ENCODE peak calls at places on chromosomes 3 and 15, in four cellular contexts. One of them, this sample, is unnamed.

GRCh38 chr3:178671261-178672191 is 135.3 kb downstream of the KCNMB2 start:
- DNase-seq in foreskin fibroblast: peak; percentile 9
- DNase-seq in endothelial cell of umbilical vein: no peak
- DNase-seq in GM06990: no peak
- DNase-seq in this sample: no peak

GRCh38 chr15:79380755-79381499 is 51.2 kb upstream of the MINAR1 start:
- DNase-seq in foreskin fibroblast: peak; percentile 66
- DNase-seq in endothelial cell of umbilical vein: peak; percentile 77
- DNase-seq in GM06990: peak; percentile 21
- DNase-seq in this sample: peak; percentile 75

GRCh38 chr15:23503546-23503945 is 56.5 kb upstream of the GOLGA6L2 start:
- DNase-seq in foreskin fibroblast: no peak
- DNase-seq in endothelial cell of umbilical vein: no peak
- DNase-seq in GM06990: no peak
- DNase-seq in this sample: no peak

GRCh38 chr3:50587373-50587772 is 18.1 kb downstream of the HEMK1 start:
- DNase-seq in foreskin fibroblast: no peak
- DNase-seq in endothelial cell of umbilical vein: no peak
- DNase-seq in GM06990: no peak
- DNase-seq in this sample: no peak

GRCh38 chr15:64096486-64097431 is 977 bp downstream of the SNX1 start:
- DNase-seq in foreskin fibroblast: no peak
- DNase-seq in endothelial cell of umbilical vein: peak; percentile 61
- DNase-seq in GM06990: no peak
- DNase-seq in this sample: peak; percentile 8

GRCh38 chr3:179706233-179706632 is 53.4 kb downstream of the USP13 start:
- DNase-seq in foreskin fibroblast: peak; percentile 46
- DNase-seq in endothelial cell of umbilical vein: no peak
- DNase-seq in GM06990: no peak
- DNase-seq in this sample: no peak

GRCh38 chr3:123353852-123354238 is 95.0 kb downstream of the ADCY5 start:
- DNase-seq in foreskin fibroblast: peak; percentile 20
- DNase-seq in endothelial cell of umbilical vein: no peak
- DNase-seq in GM06990: no peak
- DNase-seq in this sample: no peak

GRCh38 chr3:128942161-128942952 is 51.5 kb downstream of the CFAP92 start:
- DNase-seq in foreskin fibroblast: no peak
- DNase-seq in endothelial cell of umbilical vein: no peak
- DNase-seq in GM06990: no peak
- DNase-seq in this sample: no peak

GRCh38 chr3:183808355-183808754 is 17.0 kb downstream of the MAP6D1 start:
- DNase-seq in foreskin fibroblast: no peak
- DNase-seq in endothelial cell of umbilical vein: no peak
- DNase-seq in GM06990: no peak
- DNase-seq in this sample: no peak

GRCh38 chr3:23501201-23501824 is 298.2 kb downstream of the UBE2E2 start:
- DNase-seq in foreskin fibroblast: no peak
- DNase-seq in endothelial cell of umbilical vein: no peak
- DNase-seq in GM06990: no peak
- DNase-seq in this sample: no peak

GRCh38 chr3:10377148-10377725 is 56.3 kb upstream of the SEC13 start:
- DNase-seq in foreskin fibroblast: no peak
- DNase-seq in endothelial cell of umbilical vein: no peak
- DNase-seq in GM06990: no peak
- DNase-seq in this sample: no peak

GRCh38 chr3:179969525-179969924 is 67.2 kb downstream of the PEX5L start:
- DNase-seq in foreskin fibroblast: peak; percentile 0
- DNase-seq in endothelial cell of umbilical vein: no peak
- DNase-seq in GM06990: no peak
- DNase-seq in this sample: no peak

GRCh38 chr3:152375546-152375945 is 106.8 kb downstream of the MBNL1 start:
- DNase-seq in foreskin fibroblast: peak; percentile 42
- DNase-seq in endothelial cell of umbilical vein: no peak
- DNase-seq in GM06990: no peak
- DNase-seq in this sample: no peak

GRCh38 chr3:138441742-138442141 is 7.3 kb downstream of the ESYT3 start:
- DNase-seq in foreskin fibroblast: no peak
- DNase-seq in endothelial cell of umbilical vein: no peak
- DNase-seq in GM06990: no peak
- DNase-seq in this sample: no peak

GRCh38 chr3:115359507-115359906 is 212.4 kb upstream of the ZBTB20 start:
- DNase-seq in foreskin fibroblast: no peak
- DNase-seq in endothelial cell of umbilical vein: peak; percentile 36
- DNase-seq in GM06990: peak; percentile 13
- DNase-seq in this sample: peak; percentile 51

GRCh38 chr3:60013241-60013640 is 963.4 kb upstream of the CFAP20DC start:
- DNase-seq in foreskin fibroblast: no peak
- DNase-seq in endothelial cell of umbilical vein: no peak
- DNase-seq in GM06990: no peak
- DNase-seq in this sample: no peak

GRCh38 chr3:4413467-4413866 is 53.6 kb downstream of the SUMF1 start:
- DNase-seq in foreskin fibroblast: no peak
- DNase-seq in endothelial cell of umbilical vein: no peak
- DNase-seq in GM06990: no peak
- DNase-seq in this sample: no peak

GRCh38 chr3:177525987-177526712 is 328.9 kb upstream of the TBL1XR1 start:
- DNase-seq in foreskin fibroblast: no peak
- DNase-seq in endothelial cell of umbilical vein: no peak
- DNase-seq in GM06990: no peak
- DNase-seq in this sample: no peak

GRCh38 chr15:100224206-100225185 is 117.3 kb downstream of the ADAMTS17 start:
- DNase-seq in foreskin fibroblast: no peak
- DNase-seq in endothelial cell of umbilical vein: no peak
- DNase-seq in GM06990: no peak
- DNase-seq in this sample: no peak

GRCh38 chr15:72155021-72155621 is 36.9 kb downstream of the SENP8 start:
- DNase-seq in foreskin fibroblast: peak; percentile 12
- DNase-seq in endothelial cell of umbilical vein: peak; percentile 62
- DNase-seq in GM06990: no peak
- DNase-seq in this sample: no peak

GRCh38 chr15:64430000-64430735 is 30.2 kb upstream of the ZNF609 start:
- DNase-seq in foreskin fibroblast: peak; percentile 80
- DNase-seq in endothelial cell of umbilical vein: peak; percentile 77
- DNase-seq in GM06990: peak; percentile 52
- DNase-seq in this sample: peak; percentile 24

GRCh38 chr15:26767169-26767670 is 5.6 kb downstream of the GABRB3 start:
- DNase-seq in foreskin fibroblast: no peak
- DNase-seq in endothelial cell of umbilical vein: no peak
- DNase-seq in GM06990: no peak
- DNase-seq in this sample: no peak

GRCh38 chr3:30124435-30125390 is 481.7 kb upstream of the TGFBR2 start:
- DNase-seq in foreskin fibroblast: peak; percentile 51
- DNase-seq in endothelial cell of umbilical vein: no peak
- DNase-seq in GM06990: no peak
- DNase-seq in this sample: no peak

GRCh38 chr3:38916706-38917105 is 100.7 kb upstream of the SCN10A start:
- DNase-seq in foreskin fibroblast: no peak
- DNase-seq in endothelial cell of umbilical vein: no peak
- DNase-seq in GM06990: no peak
- DNase-seq in this sample: no peak

GRCh38 chr15:40744810-40745152 is 10.3 kb downstream of the RMDN3 start:
- DNase-seq in foreskin fibroblast: no peak
- DNase-seq in endothelial cell of umbilical vein: no peak
- DNase-seq in GM06990: no peak
- DNase-seq in this sample: no peak

GRCh38 chr15:40743466-40743865 is 11.6 kb downstream of the RMDN3 start:
- DNase-seq in foreskin fibroblast: no peak
- DNase-seq in endothelial cell of umbilical vein: no peak
- DNase-seq in GM06990: no peak
- DNase-seq in this sample: no peak

GRCh38 chr15:40746916-40747418 is 8.1 kb downstream of the RMDN3 start:
- DNase-seq in foreskin fibroblast: no peak
- DNase-seq in endothelial cell of umbilical vein: no peak
- DNase-seq in GM06990: no peak
- DNase-seq in this sample: no peak

GRCh38 chr15:40747685-40748631 is 7.1 kb downstream of the RMDN3 start:
- DNase-seq in foreskin fibroblast: no peak
- DNase-seq in endothelial cell of umbilical vein: no peak
- DNase-seq in GM06990: no peak
- DNase-seq in this sample: no peak

DNA sequence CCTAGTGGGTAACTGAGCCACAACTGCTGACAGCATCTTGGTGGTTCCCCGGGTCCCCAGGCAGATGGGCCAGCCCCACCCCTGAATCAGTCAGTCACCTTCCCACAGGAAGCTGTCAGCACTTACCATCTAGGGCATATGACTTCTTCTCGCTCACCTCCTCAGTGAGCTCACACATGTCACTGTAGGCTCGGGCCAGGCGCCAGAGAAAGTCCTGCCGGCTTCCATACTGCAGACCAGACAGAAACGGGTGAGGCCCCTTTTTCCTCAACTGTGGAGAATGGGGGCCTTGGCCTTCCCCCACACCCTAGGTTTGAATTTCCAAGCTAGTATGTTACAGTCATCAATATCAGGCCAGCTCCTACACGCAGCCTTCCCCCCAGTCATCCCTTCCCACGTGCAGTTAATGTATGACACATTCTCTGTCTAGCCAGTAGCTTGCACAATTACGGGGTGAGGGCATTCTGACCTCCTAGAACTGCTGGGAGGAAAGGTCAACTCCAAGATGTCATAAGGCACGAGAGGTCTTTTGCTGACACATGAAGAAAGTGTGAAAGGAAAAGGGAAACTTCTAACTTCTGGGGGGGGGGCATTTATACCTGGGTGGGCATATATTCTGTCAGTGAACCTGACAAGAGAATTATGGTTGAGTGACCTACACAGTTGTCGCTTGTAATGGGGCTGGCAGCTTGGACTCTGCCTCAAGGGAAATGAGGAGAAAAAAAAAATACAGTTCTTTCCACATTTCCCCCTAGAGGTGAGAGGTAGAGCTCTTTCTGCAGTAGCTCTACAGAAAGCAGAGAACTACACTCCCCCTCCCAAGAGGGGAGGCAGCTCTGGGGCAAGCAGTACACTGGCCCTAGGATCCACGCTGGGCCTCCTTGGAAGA is 10.9 kb downstream of the RMDN3 start:
- DNase-seq in foreskin fibroblast: peak; percentile 83
- DNase-seq in endothelial cell of umbilical vein: no peak
- DNase-seq in GM06990: no peak
- DNase-seq in this sample: no peak
- TF ChIP-seq CTCF in foreskin fibroblast: peak; percentile 4
- TF ChIP-seq CTCF in endothelial cell of umbilical vein: no peak
- TF ChIP-seq CTCF in GM06990: no peak
- TF ChIP-seq CTCF in this sample: no peak

GRCh38 chr3:195259146-195259563 is 11.8 kb downstream of the XXYLT1 start:
- DNase-seq in foreskin fibroblast: peak; percentile 47
- DNase-seq in endothelial cell of umbilical vein: peak; percentile 69
- DNase-seq in GM06990: no peak
- DNase-seq in this sample: peak; percentile 34

GRCh38 chr3:195260286-195260905 is 10.6 kb downstream of the XXYLT1 start:
- DNase-seq in foreskin fibroblast: no peak
- DNase-seq in endothelial cell of umbilical vein: peak; percentile 53
- DNase-seq in GM06990: no peak
- DNase-seq in this sample: peak; percentile 55

GRCh38 chr3:195257454-195258448 is 13.2 kb downstream of the XXYLT1 start:
- DNase-seq in foreskin fibroblast: no peak
- DNase-seq in endothelial cell of umbilical vein: no peak
- DNase-seq in GM06990: no peak
- DNase-seq in this sample: no peak

GRCh38 chr3:195258449-195259145 is 12.4 kb downstream of the XXYLT1 start:
- DNase-seq in foreskin fibroblast: no peak
- DNase-seq in endothelial cell of umbilical vein: peak; percentile 45
- DNase-seq in GM06990: no peak
- DNase-seq in this sample: no peak

DNA sequence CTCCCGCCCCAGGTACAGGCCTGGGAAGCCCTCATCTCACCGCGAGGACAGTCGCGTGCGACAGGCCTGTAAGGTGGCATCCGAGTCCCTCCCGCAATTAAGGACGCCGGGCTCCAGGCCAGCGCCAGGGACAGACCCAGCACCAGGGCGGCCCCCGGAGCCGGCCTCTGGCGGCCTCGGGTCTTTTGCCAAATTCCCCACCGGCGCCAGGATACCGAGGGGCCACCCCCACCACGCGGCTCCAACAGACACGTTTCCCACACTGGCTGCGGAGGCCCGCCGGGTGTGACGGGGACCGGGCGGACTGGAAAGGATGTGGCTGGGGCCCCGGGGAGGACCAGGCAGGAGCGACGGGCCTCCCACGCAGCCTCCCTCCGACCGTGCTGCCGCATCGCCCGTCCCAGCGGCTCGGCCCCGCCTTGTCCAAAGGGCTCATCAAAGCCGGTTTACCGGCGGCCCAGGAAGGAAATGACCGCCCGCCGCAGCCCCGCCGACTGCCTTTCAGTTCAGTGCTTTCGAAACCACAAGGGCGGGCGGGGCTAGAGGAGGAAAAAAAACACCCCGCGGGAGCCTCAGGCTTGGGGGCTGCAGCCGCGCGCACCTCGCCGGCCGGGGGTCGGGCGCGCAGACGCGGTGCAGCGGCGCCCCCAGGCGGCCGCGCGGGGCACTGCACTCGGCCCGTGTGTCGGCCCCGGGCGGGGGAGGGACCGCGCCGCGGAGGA is 11.2 kb downstream of the XXYLT1 start:
- DNase-seq in foreskin fibroblast: peak; percentile 92
- DNase-seq in endothelial cell of umbilical vein: peak; percentile 96
- DNase-seq in GM06990: peak; percentile 94
- DNase-seq in this sample: peak; percentile 98
- TF ChIP-seq CTCF in foreskin fibroblast: no peak
- TF ChIP-seq CTCF in endothelial cell of umbilical vein: peak; percentile 44
- TF ChIP-seq CTCF in GM06990: no peak
- TF ChIP-seq CTCF in this sample: peak; percentile 98

GRCh38 chr3:172312006-172312405 is 136.2 kb downstream of the GHSR start:
- DNase-seq in foreskin fibroblast: no peak
- DNase-seq in endothelial cell of umbilical vein: no peak
- DNase-seq in GM06990: no peak
- DNase-seq in this sample: no peak
- TF ChIP-seq CTCF in foreskin fibroblast: no peak
- TF ChIP-seq CTCF in endothelial cell of umbilical vein: no peak
- TF ChIP-seq CTCF in GM06990: no peak
- TF ChIP-seq CTCF in this sample: no peak

DNA sequence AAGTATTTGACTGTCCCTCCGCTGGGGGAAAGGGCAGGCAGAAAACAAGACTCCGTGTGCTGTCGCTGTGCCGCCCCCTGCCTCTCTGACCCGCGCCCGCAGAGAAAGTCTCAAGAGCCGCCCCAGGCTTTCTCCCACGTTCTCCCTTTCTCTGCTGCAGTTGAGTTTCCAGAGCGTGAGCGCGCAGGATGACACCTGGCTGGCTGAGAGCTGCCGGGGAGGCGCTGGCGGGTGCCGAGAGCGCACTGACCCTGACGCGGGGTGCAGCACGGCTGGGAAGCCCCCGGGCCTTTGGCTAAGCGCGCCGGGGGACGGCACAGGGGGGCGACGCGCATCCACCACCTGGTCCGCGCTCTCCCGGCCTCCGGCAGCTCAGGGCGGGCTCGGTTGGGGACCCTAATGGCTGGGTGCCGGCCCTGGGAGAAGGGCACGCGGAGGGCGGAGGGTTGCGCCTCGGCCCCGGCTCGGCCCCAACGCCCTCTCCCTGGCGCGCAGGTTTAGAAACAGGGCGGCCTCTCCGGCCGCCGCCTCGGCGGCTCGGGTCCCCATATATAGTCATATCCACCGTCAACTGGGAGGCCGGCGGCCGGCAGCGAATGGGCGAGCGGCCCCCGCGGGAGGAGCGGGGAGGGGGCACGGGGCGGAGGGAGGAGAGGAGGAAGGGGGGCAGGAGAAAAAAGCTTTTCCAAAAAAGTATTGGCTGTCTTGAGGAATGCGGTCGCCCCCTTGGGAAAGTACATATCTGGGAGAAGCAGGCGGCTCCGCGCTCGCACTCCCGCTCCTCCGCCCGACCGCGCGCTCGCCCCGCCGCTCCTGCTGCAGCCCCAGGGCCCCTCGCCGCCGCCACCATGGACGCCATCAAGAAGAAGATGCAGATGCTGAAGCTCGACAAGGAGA is at the start of gene TPM1:
- DNase-seq in foreskin fibroblast: peak; percentile 78
- DNase-seq in endothelial cell of umbilical vein: peak; percentile 91
- DNase-seq in GM06990: peak; percentile 17
- DNase-seq in this sample: peak; percentile 45
- TF ChIP-seq CTCF in foreskin fibroblast: no peak
- TF ChIP-seq CTCF in endothelial cell of umbilical vein: peak; percentile 12
- TF ChIP-seq CTCF in GM06990: no peak
- TF ChIP-seq CTCF in this sample: no peak